ENCODE peak calls at places on chromosomes 4 and X, in six cellular contexts. A is neuronal stem cell, U is DND-41, H is mesendoderm, W is SK-N-SH, I is neural progenitor cell. X is an unnamed sample.
A peak's percentile ranks its signal among the peaks of the same experiment; 100 is the strongest.

GRCh38 chrX:19540076-19540475 is 24.8 kb upstream of the MAP3K15 start:
- DNase-seq in A (no peak), U (no peak), H (no peak), W (no peak), I (no peak), X (no peak)

GRCh38 chr4:11496313-11496956 is 67.7 kb upstream of the HS3ST1 start:
- DNase-seq in A (no peak), U (no peak), H (peak; percentile 19), W (no peak), I (peak; percentile 4), X (no peak)

GRCh38 chr4:25773358-25773757 is 89.4 kb downstream of the SEL1L3 start:
- DNase-seq in A (no peak), U (no peak), H (no peak), W (no peak), I (no peak), X (no peak)

GRCh38 chr4:148530114-148530513 is 87.9 kb upstream of the NR3C2 start:
- DNase-seq in A (no peak), U (no peak), H (no peak), W (no peak), I (no peak), X (no peak)

GRCh38 chrX:151871244-151871643 is 41.4 kb upstream of the MAGEA4 start:
- DNase-seq in A (no peak), U (no peak), H (no peak), W (no peak), I (no peak), X (no peak)

GRCh38 chr4:2364654-2365053 is 53.8 kb downstream of the ZFYVE28 start:
- DNase-seq in A (no peak), U (no peak), H (no peak), W (no peak), I (no peak), X (peak; percentile 84)

GRCh38 chrX:17595456-17596035 is 141.7 kb upstream of the SCML1 start:
- DNase-seq in A (no peak), U (no peak), H (no peak), W (no peak), I (no peak), X (no peak)

GRCh38 chr4:7034262-7035081 is 8.7 kb upstream of the TADA2B start:
- DNase-seq in A (no peak), U (no peak), H (peak; percentile 37), W (no peak), I (peak; percentile 19), X (no peak)

GRCh38 chrX:155215443-155216178 is 649 bp upstream of the VBP1 start:
- DNase-seq in A (no peak), U (no peak), H (no peak), W (no peak), I (no peak), X (no peak)

GRCh38 chr4:73729534-73730165 is 10.7 kb upstream of the CXCL8 start:
- DNase-seq in A (peak; percentile 40), U (peak; percentile 56), H (peak; percentile 74), W (peak; percentile 28), I (peak; percentile 66), X (peak; percentile 57)

GRCh38 chrX:70481424-70481823 is 36.8 kb downstream of the DLG3 start:
- DNase-seq in A (no peak), U (no peak), H (no peak), W (no peak), I (peak; percentile 66), X (no peak)

GRCh38 chr4:95742179-95742578 is 97.7 kb upstream of the PDHA2 start:
- DNase-seq in A (no peak), U (no peak), H (no peak), W (no peak), I (no peak), X (no peak)

GRCh38 chrX:132614297-132614696 is 125.5 kb upstream of the MBNL3 start:
- DNase-seq in A (no peak), U (peak; percentile 19), H (peak; percentile 13), W (no peak), I (peak; percentile 23), X (no peak)

GRCh38 chrX:29851971-29852605 is 363.3 kb upstream of the MAGEB2 start:
- DNase-seq in A (no peak), U (no peak), H (no peak), W (no peak), I (no peak), X (no peak)

GRCh38 chr4:8005814-8006215 is 66.2 kb upstream of the AFAP1 start:
- DNase-seq in A (no peak), U (no peak), H (no peak), W (no peak), I (no peak), X (peak; percentile 63)

GRCh38 chr4:155705664-155706063 is 39.0 kb downstream of the GUCY1A1 start:
- DNase-seq in A (peak; percentile 43), U (no peak), H (peak; percentile 91), W (no peak), I (peak; percentile 72), X (peak; percentile 33)

GRCh38 chr4:13912436-13912835 is 284.9 kb upstream of the BOD1L1 start:
- DNase-seq in A (no peak), U (no peak), H (peak; percentile 92), W (no peak), I (no peak), X (no peak)

GRCh38 chr4:82798168-82799005 is at the start of gene SCD5:
- DNase-seq in A (peak; percentile 85), U (peak; percentile 83), H (peak; percentile 54), W (peak; percentile 86), I (peak; percentile 93), X (peak; percentile 85)

GRCh38 chrX:86263526-86263925 is 115.3 kb downstream of the DACH2 start:
- DNase-seq in A (peak; percentile 2), U (no peak), H (peak; percentile 85), W (no peak), I (peak; percentile 50), X (no peak)

GRCh38 chr4:7155611-7156071 is 36.7 kb upstream of the SORCS2 start:
- DNase-seq in A (no peak), U (no peak), H (no peak), W (no peak), I (no peak), X (no peak)

GRCh38 chrX:153370293-153371055 is 30.7 kb downstream of the PNMA6E start:
- DNase-seq in A (no peak), U (no peak), H (no peak), W (no peak), I (no peak), X (no peak)

GRCh38 chrX:135480076-135480475 is 40.4 kb upstream of the INTS6L start:
- DNase-seq in A (no peak), U (no peak), H (no peak), W (no peak), I (no peak), X (no peak)

GRCh38 chr4:69823481-69824186 is 36.3 kb downstream of the SULT1E1 start:
- DNase-seq in A (no peak), U (peak; percentile 36), H (peak; percentile 53), W (peak; percentile 5), I (peak; percentile 32), X (no peak)

GRCh38 chr4:845836-846251 is 19.9 kb upstream of the CPLX1 start:
- DNase-seq in A (no peak), U (no peak), H (no peak), W (no peak), I (no peak), X (peak; percentile 48)

DNA sequence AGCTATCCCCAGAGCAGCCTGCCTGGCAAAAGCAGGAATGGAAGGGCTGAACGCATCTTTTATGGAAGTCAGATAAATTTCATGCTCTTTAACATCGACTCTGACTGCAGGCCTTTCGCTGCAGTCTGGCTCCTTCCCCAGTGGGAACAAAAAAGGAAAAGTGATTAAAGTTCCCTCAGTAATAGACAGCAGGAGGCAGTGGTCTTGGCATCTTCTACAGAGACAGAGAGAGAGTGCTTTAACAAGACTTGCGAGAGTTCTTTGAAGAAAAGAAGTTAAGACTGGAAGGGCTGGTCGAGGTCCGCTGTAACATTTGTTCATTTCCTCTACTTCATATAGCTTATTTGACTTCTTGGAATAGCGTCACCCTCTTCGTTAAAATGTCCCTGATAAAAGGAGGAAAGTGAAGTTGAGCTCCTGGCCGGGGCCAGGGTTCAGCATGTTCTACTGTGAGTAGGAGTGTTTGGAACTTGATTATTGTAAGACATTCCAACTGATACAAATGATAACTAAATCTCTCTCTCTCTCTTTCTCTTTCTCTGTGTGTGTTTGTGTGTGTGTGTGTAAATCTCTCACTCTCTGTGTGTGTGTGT is 179.8 kb downstream of the SLIT2 start:
- DNase-seq in A (no peak), U (no peak), H (peak; percentile 54), W (no peak), I (peak; percentile 66), X (no peak)
- H3K4me3 ChIP-seq in A (no peak overlapping the region), U (no peak overlapping the region), H (no peak overlapping the region), W (no peak overlapping the region), I (peak overlapping the region; percentile 18), X (no peak overlapping the region)

GRCh38 chr4:150328496-150328895 is 250.3 kb downstream of the DCLK2 start:
- DNase-seq in A (no peak), U (no peak), H (no peak), W (no peak), I (no peak), X (no peak)
- H3K4me1 ChIP-seq in A (no peaks in the 10 kb centered on the region), U (no peaks in the 10 kb centered on the region), H (peaks cover 2% of the 10 kb centered on the region), W (peaks cover 7% of the 10 kb centered on the region), I (peaks cover 37% of the 10 kb centered on the region), X (no peaks in the 10 kb centered on the region)

GRCh38 chr4:48694824-48695223 is 85.3 kb downstream of the FRYL start:
- DNase-seq in A (no peak), U (no peak), H (no peak), W (no peak), I (no peak), X (no peak)

GRCh38 chr4:48692897-48693296 is 87.2 kb downstream of the FRYL start:
- DNase-seq in A (no peak), U (no peak), H (peak; percentile 84), W (no peak), I (no peak), X (no peak)

GRCh38 chr4:48693856-48694574 is 86.1 kb downstream of the FRYL start:
- DNase-seq in A (no peak), U (no peak), H (peak; percentile 78), W (no peak), I (peak; percentile 21), X (no peak)

GRCh38 chr4:48699470-48699869 is 80.6 kb downstream of the FRYL start:
- DNase-seq in A (no peak), U (no peak), H (peak; percentile 54), W (no peak), I (no peak), X (no peak)

GRCh38 chr4:48698029-48698901 is 81.8 kb downstream of the FRYL start:
- DNase-seq in A (peak; percentile 30), U (no peak), H (peak; percentile 72), W (no peak), I (peak; percentile 15), X (no peak)
- H3K9ac ChIP-seq in A (no peak overlapping the region), U (no peak overlapping the region), H (no peak overlapping the region), W (peak overlapping the region; percentile 78), I (no peak overlapping the region), X (no peak overlapping the region)

GRCh38 chr4:89657931-89658700 is 178.8 kb downstream of the SNCA start:
- DNase-seq in A (no peak), U (no peak), H (peak; percentile 49), W (peak; percentile 10), I (peak; percentile 30), X (no peak)

GRCh38 chr4:89658701-89659024 is 178.3 kb downstream of the SNCA start:
- DNase-seq in A (no peak), U (no peak), H (no peak), W (no peak), I (no peak), X (no peak)

DNA sequence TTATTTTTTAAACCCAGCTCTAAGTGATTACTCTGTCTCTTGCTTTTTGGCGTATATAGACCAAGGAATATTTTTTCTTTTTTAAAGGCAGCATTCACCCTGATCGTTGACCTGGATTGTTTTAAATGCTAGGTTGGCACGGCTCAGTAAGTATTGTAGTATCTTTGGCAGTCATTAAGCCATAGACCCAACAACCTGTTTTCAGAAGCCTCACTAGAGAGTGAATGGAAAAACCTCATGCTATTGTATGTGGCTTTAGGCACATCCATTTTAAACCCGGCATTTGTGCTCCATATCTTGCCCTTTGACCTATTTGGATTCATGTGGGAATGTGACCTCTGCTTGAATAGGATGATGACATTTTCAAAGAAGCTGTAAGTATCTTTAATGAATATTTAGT is 183.9 kb downstream of the SNCA start:
- DNase-seq in A (peak; percentile 47), U (no peak), H (no peak), W (no peak), I (peak; percentile 45), X (no peak)
- H3K4me3 ChIP-seq in A (no peak overlapping the region), U (no peak overlapping the region), H (no peak overlapping the region), W (no peak overlapping the region), I (no peak overlapping the region), X (peak overlapping the region; percentile 13)